ENCODE peak calls at places on chromosome 22, in six cellular contexts. O is endothelial cell of umbilical vein, I is H1, L is HFFc6, U is Caco-2, R is BE2C. F is an unnamed sample.

GRCh38 chr22:45460288-45461109 is 42.2 kb upstream of the FBLN1 start:
- DNase-seq in O (no peak), R (no peak), L (no peak), U (no peak), I (no peak), F (no peak)

GRCh38 chr22:26981520-26981919 is 324.1 kb downstream of the MIAT start:
- DNase-seq in R (no peak), I (no peak), O (no peak), U (no peak), L (no peak), F (no peak)

GRCh38 chr22:37109242-37109917 is at the start of gene TMPRSS6:
- DNase-seq in U (peak; percentile 44), R (no peak), L (no peak), I (no peak), O (no peak), F (no peak)

GRCh38 chr22:32103648-32104326 is 55.3 kb downstream of the C22orf42 start:
- DNase-seq in I (no peak), O (no peak), L (peak; percentile 11), U (no peak), R (no peak), F (no peak)

GRCh38 chr22:30308518-30309230 is 18.1 kb downstream of the TBC1D10A start:
- DNase-seq in O (no peak), U (no peak), R (no peak), L (no peak), I (no peak), F (no peak)

GRCh38 chr22:29793396-29793795 is 26.2 kb downstream of the UQCR10 start:
- DNase-seq in O (no peak), U (no peak), L (no peak), R (no peak), I (no peak), F (no peak)

GRCh38 chr22:23527971-23528740 is 51.9 kb downstream of the IGLL1 start:
- DNase-seq in L (no peak), R (no peak), U (no peak), O (no peak), I (no peak), F (peak; percentile 4)

GRCh38 chr22:23800297-23801237 is 13.8 kb downstream of the SMARCB1 start:
- DNase-seq in U (no peak), O (no peak), I (no peak), L (no peak), R (no peak), F (no peak)

GRCh38 chr22:35587447-35587870 is 29.7 kb downstream of the MB start:
- DNase-seq in R (peak; percentile 89), O (no peak), L (no peak), I (no peak), U (no peak), F (no peak)

GRCh38 chr22:30429887-30430286 is 4.3 kb downstream of the MTFP1 start:
- DNase-seq in U (no peak), O (no peak), I (no peak), L (no peak), R (no peak), F (no peak)

GRCh38 chr22:37260939-37261338 is 16.9 kb upstream of the RAC2 start:
- DNase-seq in L (peak; percentile 39), I (no peak), U (peak; percentile 65), O (peak; percentile 55), R (peak; percentile 70), F (peak; percentile 29)

GRCh38 chr22:28600546-28601143 is 79.0 kb downstream of the TTC28 start:
- DNase-seq in I (no peak), L (peak; percentile 68), R (peak; percentile 28), U (peak; percentile 44), O (peak; percentile 73), F (no peak)

GRCh38 chr22:47370448-47371262 is 608.2 kb downstream of the TBC1D22A start:
- DNase-seq in O (no peak), U (no peak), R (no peak), I (no peak), L (no peak), F (no peak)

GRCh38 chr22:46390652-46391301 is 55.3 kb downstream of the TRMU start:
- DNase-seq in O (peak; percentile 17), L (no peak), R (peak; percentile 73), I (no peak), U (peak; percentile 39), F (no peak)

GRCh38 chr22:29693671-29694070 is 26.1 kb upstream of the CABP7 start:
- DNase-seq in R (no peak), O (no peak), I (no peak), L (no peak), U (no peak), F (no peak)

GRCh38 chr22:50444663-50445062 is 30.2 kb downstream of the SBF1 start:
- DNase-seq in O (peak; percentile 62), U (no peak), R (no peak), I (no peak), L (peak; percentile 73), F (no peak)

GRCh38 chr22:30891443-30891755 is 77.2 kb downstream of the MORC2 start:
- DNase-seq in L (no peak), U (no peak), R (no peak), O (no peak), I (no peak), F (no peak)

GRCh38 chr22:38338772-38339379 is 21.6 kb upstream of the CSNK1E start:
- DNase-seq in R (peak; percentile 8), I (no peak), O (no peak), U (no peak), L (no peak), F (no peak)

GRCh38 chr22:30262917-30263741 is 3.5 kb downstream of the OSM start:
- DNase-seq in R (peak; percentile 87), O (peak; percentile 57), U (peak; percentile 86), L (peak; percentile 22), I (peak; percentile 66), F (peak; percentile 44)

GRCh38 chr22:31210830-31211503 is 1.1 kb upstream of the LIMK2 start:
- DNase-seq in L (peak; percentile 12), R (no peak), O (peak; percentile 68), I (no peak), U (no peak), F (no peak)

GRCh38 chr22:45240137-45240809 is 421 bp downstream of the KIAA0930 start:
- DNase-seq in R (peak; percentile 53), I (no peak), O (peak; percentile 23), L (no peak), U (peak; percentile 20), F (no peak)

GRCh38 chr22:30206964-30207363 is 39.6 kb downstream of the LIF start:
- DNase-seq in I (no peak), R (no peak), U (peak; percentile 93), O (peak; percentile 21), L (peak; percentile 94), F (no peak)

GRCh38 chr22:27603823-27604190 is 197.7 kb downstream of the MN1 start:
- DNase-seq in I (no peak), R (no peak), U (no peak), L (no peak), O (peak; percentile 69), F (no peak)

GRCh38 chr22:38873469-38874411 is 1.7 kb upstream of the CBX6 start:
- DNase-seq in O (no peak), I (no peak), L (no peak), U (no peak), R (no peak), F (no peak)

GRCh38 chr22:40345801-40346177 is 511 bp upstream of the ADSL start:
- DNase-seq in R (peak; percentile 60), O (no peak), U (peak; percentile 45), L (peak; percentile 11), I (no peak), F (no peak)

GRCh38 chr22:29071261-29072045 is 1.4 kb upstream of the KREMEN1 start:
- DNase-seq in I (peak; percentile 43), L (no peak), O (no peak), U (peak; percentile 82), R (peak; percentile 80), F (no peak)

GRCh38 chr22:38290347-38290746 is 17.5 kb upstream of the TMEM184B start:
- DNase-seq in L (no peak), R (no peak), I (no peak), U (no peak), O (no peak), F (no peak)

GRCh38 chr22:27128461-27129080 is 471.2 kb downstream of the MIAT start:
- DNase-seq in L (no peak), U (no peak), R (no peak), O (no peak), I (no peak), F (no peak)

GRCh38 chr22:39514373-39514973 is 5.9 kb upstream of the ATF4 start:
- DNase-seq in U (peak; percentile 80), O (peak; percentile 41), R (peak; percentile 72), I (no peak), L (no peak), F (no peak)

GRCh38 chr22:19644314-19645223 is 69.7 kb upstream of the SEPTIN5 start:
- DNase-seq in L (no peak), U (no peak), I (no peak), O (no peak), R (no peak), F (no peak)
- TF ChIP-seq CTCF in L (no peak), U (no peak), I (no peak), O (no peak), R (no peak), F (no peak)

GRCh38 chr22:17981497-17981896 is 42.9 kb downstream of the MICAL3 start:
- DNase-seq in R (no peak), U (no peak), O (no peak), L (no peak), I (no peak), F (no peak)
- TF ChIP-seq CTCF in R (no peak), U (no peak), O (no peak), L (no peak), I (no peak), F (no peak)

DNA sequence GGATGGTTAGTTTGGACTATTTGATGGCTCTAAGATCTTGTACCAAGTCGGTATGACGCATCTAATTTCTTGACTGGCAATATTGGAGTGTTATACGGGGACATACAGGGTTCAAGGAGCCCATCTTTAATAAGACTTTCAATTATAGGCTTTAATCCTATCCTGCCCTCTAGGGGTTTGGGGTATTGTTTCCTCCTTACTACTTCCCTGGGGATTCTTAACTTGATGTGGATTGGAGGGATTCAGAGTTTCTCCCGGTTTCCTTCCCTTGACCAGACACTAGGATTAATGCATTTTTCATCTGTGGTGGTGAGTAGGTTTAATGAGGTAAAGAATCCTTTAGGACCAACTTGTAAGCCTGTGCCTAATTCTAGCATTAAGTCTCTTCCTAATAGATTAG is 18.8 kb downstream of the CYP2D6 start:
- DNase-seq in I (no peak), R (no peak), U (no peak), O (no peak), L (no peak), F (no peak)
- TF ChIP-seq CTCF in I (no peak), R (no peak), U (no peak), O (no peak), L (peak; percentile 24), F (no peak)

GRCh38 chr22:24996420-24996952 is 44.0 kb downstream of the KIAA1671 start:
- DNase-seq in L (no peak), I (peak; percentile 75), O (peak; percentile 48), U (peak; percentile 38), R (peak; percentile 91), F (peak; percentile 74)

GRCh38 chr22:24997023-24997422 is 44.5 kb downstream of the KIAA1671 start:
- DNase-seq in I (no peak), R (no peak), L (no peak), U (no peak), O (no peak), F (no peak)

GRCh38 chr22:24992946-24993345 is 40.4 kb downstream of the KIAA1671 start:
- DNase-seq in U (no peak), O (no peak), I (no peak), L (no peak), R (no peak), F (no peak)

GRCh38 chr22:24995649-24996180 is 43.2 kb downstream of the KIAA1671 start:
- DNase-seq in R (no peak), I (no peak), U (no peak), O (no peak), L (no peak), F (no peak)

GRCh38 chr22:24994070-24994763 is 41.7 kb downstream of the KIAA1671 start:
- DNase-seq in L (peak; percentile 53), R (no peak), O (no peak), I (no peak), U (no peak), F (no peak)
- TF ChIP-seq CTCF in L (no peak), R (no peak), O (no peak), I (peak; percentile 55), U (no peak), F (peak; percentile 18)

F was measured in D721Med.